ENCODE peak calls at places on chromosome 2, in six cellular contexts. Q, K, E, I, O and N are unnamed samples.

GRCh38 chr2:226828164-226828563 is 7.7 kb upstream of the RHBDD1 start:
- DNase-seq in Q (no peak), K (no peak), E (no peak), I (no peak), O (no peak), N (no peak)

GRCh38 chr2:19774788-19775156 is 127.0 kb downstream of the TTC32 start:
- DNase-seq in Q (no peak), K (no peak), E (no peak), I (no peak), O (no peak), N (no peak)

GRCh38 chr2:20444113-20444992 is 2.5 kb upstream of the RHOB start:
- DNase-seq in Q (no peak), K (no peak), E (peak; percentile 47), I (peak; percentile 56), O (no peak), N (peak; percentile 40)

GRCh38 chr2:118698564-118698963 is 148.9 kb downstream of the EN1 start:
- DNase-seq in Q (no peak), K (no peak), E (no peak), I (no peak), O (no peak), N (no peak)

GRCh38 chr2:128607981-128608506 is 289.4 kb upstream of the HS6ST1 start:
- DNase-seq in Q (peak; percentile 26), K (no peak), E (peak; percentile 10), I (no peak), O (peak; percentile 8), N (no peak)

GRCh38 chr2:48343571-48344440 is 186.1 kb upstream of the STON1 start:
- DNase-seq in Q (no peak), K (no peak), E (no peak), I (no peak), O (peak; percentile 86), N (peak; percentile 71)

GRCh38 chr2:103123516-103123915 is 361.7 kb downstream of the TMEM182 start:
- DNase-seq in Q (no peak), K (no peak), E (no peak), I (no peak), O (no peak), N (no peak)

GRCh38 chr2:144233226-144234114 is 286.4 kb downstream of the ZEB2 start:
- DNase-seq in Q (no peak), K (no peak), E (no peak), I (no peak), O (no peak), N (no peak)

GRCh38 chr2:239928457-239929350 is 96.4 kb downstream of the NDUFA10 start:
- DNase-seq in Q (peak; percentile 37), K (no peak), E (no peak), I (peak; percentile 5), O (no peak), N (no peak)

GRCh38 chr2:133262888-133263287 is 305.4 kb downstream of the NCKAP5 start:
- DNase-seq in Q (no peak), K (no peak), E (no peak), I (no peak), O (peak; percentile 17), N (no peak)

GRCh38 chr2:41737888-41738287 is 309.9 kb upstream of the PKDCC start:
- DNase-seq in Q (no peak), K (no peak), E (no peak), I (no peak), O (no peak), N (peak; percentile 18)

GRCh38 chr2:212181646-212182045 is 357.0 kb downstream of the ERBB4 start:
- DNase-seq in Q (no peak), K (no peak), E (no peak), I (no peak), O (no peak), N (no peak)

GRCh38 chr2:112048887-112049286 is 6.2 kb upstream of the TMEM87B start:
- DNase-seq in Q (no peak), K (peak; percentile 59), E (peak; percentile 50), I (peak; percentile 58), O (peak; percentile 35), N (peak; percentile 59)

GRCh38 chr2:176001281-176001902 is 675 bp downstream of the LNPK start:
- DNase-seq in Q (peak; percentile 65), K (no peak), E (peak; percentile 26), I (peak; percentile 34), O (peak; percentile 43), N (peak; percentile 28)

GRCh38 chr2:109171444-109172334 is 42.7 kb downstream of the SH3RF3 start:
- DNase-seq in Q (no peak), K (no peak), E (no peak), I (peak; percentile 66), O (no peak), N (peak; percentile 92)

GRCh38 chr2:205543937-205544702 is 138.2 kb upstream of the NRP2 start:
- DNase-seq in Q (no peak), K (no peak), E (no peak), I (no peak), O (no peak), N (no peak)

GRCh38 chr2:16063955-16064633 is 123.7 kb downstream of the MYCN start:
- DNase-seq in Q (no peak), K (no peak), E (no peak), I (no peak), O (no peak), N (no peak)

GRCh38 chr2:158718851-158719250 is 76.3 kb upstream of the DAPL1 start:
- DNase-seq in Q (no peak), K (no peak), E (no peak), I (no peak), O (no peak), N (no peak)

GRCh38 chr2:219783551-219783950 is 156.1 kb downstream of the SLC4A3 start:
- DNase-seq in Q (no peak), K (no peak), E (no peak), I (no peak), O (peak; percentile 53), N (no peak)

GRCh38 chr2:72150961-72151356 is 3.3 kb upstream of the CYP26B1 start:
- DNase-seq in Q (peak; percentile 25), K (no peak), E (no peak), I (peak; percentile 1), O (no peak), N (no peak)

GRCh38 chr2:129620411-129620810 is 359.1 kb upstream of the RAB6C start:
- DNase-seq in Q (no peak), K (no peak), E (no peak), I (no peak), O (no peak), N (no peak)

GRCh38 chr2:26285931-26286330 is 41.2 kb downstream of the HADHB start:
- DNase-seq in Q (no peak), K (no peak), E (no peak), I (no peak), O (no peak), N (no peak)

GRCh38 chr2:95296036-95296435 is 1.1 kb upstream of the KCNIP3 start:
- DNase-seq in Q (no peak), K (no peak), E (no peak), I (no peak), O (no peak), N (no peak)

GRCh38 chr2:208319403-208319802 is 53.3 kb downstream of the PIKFYVE start:
- DNase-seq in Q (no peak), K (no peak), E (no peak), I (no peak), O (no peak), N (peak; percentile 9)

GRCh38 chr2:1503471-1504310 is 90.4 kb downstream of the TPO start:
- DNase-seq in Q (no peak), K (no peak), E (no peak), I (no peak), O (no peak), N (no peak)

GRCh38 chr2:61499060-61499459 is 28.2 kb upstream of the USP34 start:
- DNase-seq in Q (no peak), K (no peak), E (no peak), I (no peak), O (no peak), N (no peak)
- H3K27ac ChIP-seq in Q (no peak overlapping the region), K (no peak overlapping the region), E (no peak overlapping the region), I (no peak overlapping the region), O (no peak overlapping the region), N (no peak overlapping the region)

GRCh38 chr2:121031568-121032340 is 253.2 kb downstream of the TFCP2L1 start:
- DNase-seq in Q (no peak), K (no peak), E (no peak), I (no peak), O (no peak), N (no peak)

GRCh38 chr2:121036226-121036692 is 248.7 kb downstream of the TFCP2L1 start:
- DNase-seq in Q (no peak), K (no peak), E (no peak), I (no peak), O (no peak), N (no peak)

GRCh38 chr2:121034551-121034950 is 250.5 kb downstream of the TFCP2L1 start:
- DNase-seq in Q (no peak), K (no peak), E (no peak), I (no peak), O (no peak), N (no peak)

GRCh38 chr2:121030523-121030922 is 254.5 kb downstream of the TFCP2L1 start:
- DNase-seq in Q (no peak), K (no peak), E (no peak), I (no peak), O (no peak), N (no peak)

DNA sequence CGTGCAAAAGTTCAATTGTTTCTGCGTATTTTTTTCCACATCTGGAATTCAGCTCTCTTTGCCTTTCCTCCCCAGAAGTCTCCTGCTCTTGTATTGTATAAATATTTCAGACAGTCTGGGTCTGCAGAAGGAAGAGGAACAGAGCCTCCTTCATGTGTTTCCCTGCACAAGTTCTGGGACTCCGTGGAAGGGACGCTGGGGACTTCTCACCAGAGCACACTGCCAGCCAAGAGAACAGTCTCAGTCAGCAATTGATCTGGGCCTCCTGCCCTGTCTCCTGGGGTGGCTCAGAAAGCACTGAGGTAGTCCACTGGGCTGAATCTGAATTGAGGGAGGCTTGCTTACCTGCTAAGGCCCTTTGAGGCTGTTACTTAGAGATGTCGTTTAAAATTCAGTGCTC is 251.4 kb downstream of the TFCP2L1 start:
- DNase-seq in Q (no peak), K (no peak), E (no peak), I (no peak), O (no peak), N (no peak)
- H3K27me3 ChIP-seq in Q (no peaks in the 10 kb centered on the region), K (peaks cover 19% of the 10 kb centered on the region), E (no peaks in the 10 kb centered on the region), I (no peaks in the 10 kb centered on the region), O (peaks cover 51% of the 10 kb centered on the region), N (peaks cover 34% of the 10 kb centered on the region)

GRCh38 chr2:229798446-229799147 is 84.2 kb upstream of the DNER start:
- DNase-seq in Q (no peak), K (no peak), E (no peak), I (no peak), O (no peak), N (no peak)
- H3K27ac ChIP-seq in Q (no peak overlapping the region), K (no peak overlapping the region), E (no peak overlapping the region), I (peak overlapping the region; percentile 6), O (no peak overlapping the region), N (no peak overlapping the region)

GRCh38 chr2:238239552-238239871 is 326 bp downstream of the HES6 start:
- DNase-seq in Q (no peak), K (no peak), E (peak; percentile 35), I (no peak), O (no peak), N (no peak)

GRCh38 chr2:238241970-238242369 is 2.1 kb upstream of the HES6 start:
- DNase-seq in Q (no peak), K (no peak), E (no peak), I (no peak), O (no peak), N (no peak)

GRCh38 chr2:238239872-238240760 is at the start of gene HES6:
- DNase-seq in Q (peak; percentile 92), K (peak; percentile 65), E (peak; percentile 93), I (peak; percentile 89), O (peak; percentile 51), N (peak; percentile 73)

GRCh38 chr2:238242731-238243495 is 3.1 kb upstream of the HES6 start:
- DNase-seq in Q (peak; percentile 62), K (no peak), E (peak; percentile 85), I (peak; percentile 51), O (no peak), N (no peak)

GRCh38 chr2:238240761-238241711 is 1.2 kb upstream of the HES6 start:
- DNase-seq in Q (peak; percentile 80), K (peak; percentile 41), E (peak; percentile 90), I (peak; percentile 36), O (no peak), N (no peak)
- H3K27me3 ChIP-seq in Q (no peaks in the 10 kb centered on the region), K (no peaks in the 10 kb centered on the region), E (no peaks in the 10 kb centered on the region), I (no peaks in the 10 kb centered on the region), O (peaks cover 56% of the 10 kb centered on the region), N (peaks cover 4% of the 10 kb centered on the region)